ENCODE peak calls at places on chromosome 21, in ten cellular contexts. N is stimulated activated CD4-positive, alpha-beta T cell treated with anti-CD3 and anti-CD28 coated beads, Interleukin-1b, Interleukin-23, amount 100 ng/mL, for 48 hours; P is NCI-H1105 treated with DMSO at 0.1 percent for 48 hours; T is HCEC 1CT; D is activated CD8-positive, alpha-beta memory T cell treated with anti-CD3 and anti-CD28 coated beads for 1 hour; V is BE2C; F is M059J; X is activated CD8-positive, alpha-beta T cell treated with anti-CD3 and anti-CD28 coated beads for 36 hours; U is HEK293T; W is AG20443. M is an unnamed sample.

GRCh38 chr21:23960769-23961168 is 1646.5 kb downstream of the MRPL39 start:
- DNase-seq in N (no peak), P (no peak), T (no peak), D (no peak), V (no peak), F (no peak), X (no peak), U (no peak), W (no peak), M (no peak)

GRCh38 chr21:46294647-46295176 is 8.6 kb downstream of the YBEY start:
- DNase-seq in N (no peak), P (no peak), T (peak; percentile 65), D (no peak), V (no peak), F (peak; percentile 78), X (peak; percentile 22), U (peak; percentile 6), W (peak; percentile 65), M (peak; percentile 73)

GRCh38 chr21:44897326-44898010 is 23.2 kb downstream of the ITGB2 start:
- DNase-seq in N (no peak), P (no peak), T (no peak), D (no peak), V (peak; percentile 45), F (no peak), X (no peak), U (peak; percentile 49), W (no peak), M (no peak)

GRCh38 chr21:29436143-29436542 is 137.4 kb downstream of the BACH1 start:
- DNase-seq in N (peak; percentile 34), P (no peak), T (no peak), D (no peak), V (no peak), F (no peak), X (peak; percentile 83), U (no peak), W (no peak), M (no peak)

GRCh38 chr21:31352841-31353240 is 8.8 kb upstream of the TIAM1 start:
- DNase-seq in N (no peak), P (no peak), T (no peak), D (no peak), V (no peak), F (no peak), X (no peak), U (no peak), W (no peak), M (no peak)

GRCh38 chr21:32520885-32521735 is 64.2 kb downstream of the TCP10L start:
- DNase-seq in N (no peak), P (peak; percentile 55), T (peak; percentile 88), D (no peak), V (peak; percentile 69), F (peak; percentile 99), X (no peak), U (no peak), W (peak; percentile 88), M (peak; percentile 98)

GRCh38 chr21:34176442-34176841 is 103.1 kb downstream of the MRPS6 start:
- DNase-seq in N (no peak), P (no peak), T (no peak), D (no peak), V (no peak), F (no peak), X (no peak), U (no peak), W (no peak), M (no peak)

GRCh38 chr21:20592482-20592881 is 405.7 kb upstream of the NCAM2 start:
- DNase-seq in N (no peak), P (no peak), T (no peak), D (no peak), V (no peak), F (no peak), X (no peak), U (no peak), W (no peak), M (no peak)

GRCh38 chr21:42079008-42079938 is 8.2 kb downstream of the UMODL1 start:
- DNase-seq in N (no peak), P (no peak), T (no peak), D (no peak), V (no peak), F (no peak), X (no peak), U (no peak), W (no peak), M (no peak)

GRCh38 chr21:41559658-41560599 is 52.0 kb upstream of the TMPRSS2 start:
- DNase-seq in N (no peak), P (no peak), T (no peak), D (no peak), V (no peak), F (peak; percentile 62), X (peak; percentile 29), U (no peak), W (peak; percentile 67), M (peak; percentile 56)

GRCh38 chr21:33951276-33952178 is 35.9 kb upstream of the ATP5PO start:
- DNase-seq in N (peak; percentile 11), P (no peak), T (peak; percentile 49), D (no peak), V (no peak), F (no peak), X (no peak), U (no peak), W (peak; percentile 38), M (peak; percentile 44)

GRCh38 chr21:17441370-17441769 is 71.5 kb upstream of the CXADR start:
- DNase-seq in N (no peak), P (peak; percentile 68), T (no peak), D (no peak), V (no peak), F (peak; percentile 48), X (no peak), U (no peak), W (no peak), M (no peak)

GRCh38 chr21:44742418-44743153 is 31.2 kb upstream of the TSPEAR start:
- DNase-seq in N (no peak), P (peak; percentile 63), T (peak; percentile 23), D (no peak), V (no peak), F (no peak), X (no peak), U (no peak), W (no peak), M (peak; percentile 14)

GRCh38 chr21:44003307-44003966 is 8.7 kb upstream of the TRAPPC10 start:
- DNase-seq in N (no peak), P (no peak), T (no peak), D (no peak), V (no peak), F (no peak), X (no peak), U (no peak), W (no peak), M (no peak)

GRCh38 chr21:44598031-44598430 is 2.4 kb upstream of the KRTAP10-7 start:
- DNase-seq in N (no peak), P (no peak), T (no peak), D (no peak), V (no peak), F (no peak), X (no peak), U (no peak), W (no peak), M (no peak)

GRCh38 chr21:36783612-36784383 is 84.9 kb downstream of the SIM2 start:
- DNase-seq in N (peak; percentile 23), P (no peak), T (peak; percentile 71), D (no peak), V (no peak), F (peak; percentile 97), X (no peak), U (no peak), W (no peak), M (peak; percentile 84)

GRCh38 chr21:16347223-16347622 is 617.4 kb downstream of the USP25 start:
- DNase-seq in N (no peak), P (no peak), T (no peak), D (no peak), V (no peak), F (no peak), X (no peak), U (no peak), W (no peak), M (no peak)

GRCh38 chr21:23524685-23525084 is 2082.6 kb downstream of the MRPL39 start:
- DNase-seq in N (no peak), P (no peak), T (no peak), D (no peak), V (no peak), F (no peak), X (no peak), U (no peak), W (no peak), M (no peak)

GRCh38 chr21:14737922-14738321 is 191.8 kb upstream of the SAMSN1 start:
- DNase-seq in N (peak; percentile 30), P (peak; percentile 31), T (peak; percentile 16), D (no peak), V (peak; percentile 24), F (peak; percentile 41), X (peak; percentile 58), U (peak; percentile 33), W (no peak), M (peak; percentile 19)

GRCh38 chr21:43903451-43904091 is 38.5 kb downstream of the AGPAT3 start:
- DNase-seq in N (no peak), P (no peak), T (no peak), D (no peak), V (no peak), F (no peak), X (no peak), U (no peak), W (no peak), M (no peak)

GRCh38 chr21:28150021-28150420 is 842.7 kb downstream of the LTN1 start:
- DNase-seq in N (no peak), P (no peak), T (no peak), D (no peak), V (no peak), F (no peak), X (no peak), U (no peak), W (no peak), M (no peak)